ENCODE peak calls at places on chromosome 4, in seven cellular contexts. E, Y, P, W, D, G and L are unnamed samples.

GRCh38 chr4:7805533-7806079 is 134.1 kb downstream of the AFAP1 start:
- DNase-seq in P (no peak), D (no peak), E (peak; percentile 88), W (no peak), G (peak; percentile 92), Y (no peak), L (no peak)

GRCh38 chr4:27638163-27638915 is 777.7 kb downstream of the STIM2 start:
- DNase-seq in E (no peak), Y (no peak), G (no peak), D (no peak), W (no peak), P (no peak), L (no peak)

GRCh38 chr4:111601671-111602070 is 543.6 kb upstream of the FAM241A start:
- DNase-seq in P (no peak), G (no peak), W (no peak), E (no peak), Y (no peak), D (no peak), L (no peak)

GRCh38 chr4:152997771-152998487 is 61.8 kb downstream of the FHDC1 start:
- DNase-seq in W (no peak), E (peak; percentile 88), Y (peak; percentile 69), G (no peak), D (no peak), P (no peak), L (no peak)

GRCh38 chr4:153468587-153468986 is 2.4 kb downstream of the TMEM131L start:
- DNase-seq in E (no peak), W (no peak), D (peak; percentile 39), G (peak; percentile 49), Y (no peak), P (peak; percentile 44), L (peak; percentile 81)

GRCh38 chr4:10405672-10406071 is 51.6 kb downstream of the ZNF518B start:
- DNase-seq in Y (no peak), G (no peak), P (no peak), D (no peak), E (no peak), W (no peak), L (no peak)

GRCh38 chr4:2728221-2728620 is 27.9 kb downstream of the TNIP2 start:
- DNase-seq in G (no peak), Y (no peak), D (no peak), E (no peak), P (no peak), W (no peak), L (no peak)

GRCh38 chr4:114078636-114079035 is 99.2 kb upstream of the ARSJ start:
- DNase-seq in W (no peak), Y (no peak), G (no peak), D (no peak), P (no peak), E (no peak), L (no peak)

GRCh38 chr4:111283066-111283677 is 660.3 kb upstream of the PITX2 start:
- DNase-seq in D (peak; percentile 3), Y (peak; percentile 16), P (no peak), W (peak; percentile 21), E (peak; percentile 7), G (peak; percentile 65), L (peak; percentile 58)

GRCh38 chr4:76090241-76090691 is 15.8 kb downstream of the ART3 start:
- DNase-seq in Y (peak; percentile 65), W (no peak), G (peak; percentile 75), P (no peak), D (no peak), E (peak; percentile 52), L (peak; percentile 25)

GRCh38 chr4:151808120-151808529 is 47.3 kb upstream of the GATB start:
- DNase-seq in Y (peak; percentile 24), G (no peak), P (no peak), D (no peak), W (peak; percentile 18), E (no peak), L (no peak)

GRCh38 chr4:40016007-40016406 is 38.3 kb upstream of the PDS5A start:
- DNase-seq in D (no peak), Y (no peak), G (no peak), P (no peak), E (no peak), W (no peak), L (no peak)

GRCh38 chr4:139910106-139910505 is 243.9 kb downstream of the MAML3 start:
- DNase-seq in Y (no peak), D (no peak), W (no peak), G (no peak), P (no peak), E (no peak), L (no peak)

GRCh38 chr4:10289534-10289899 is 167.7 kb downstream of the ZNF518B start:
- DNase-seq in E (no peak), W (no peak), G (no peak), D (no peak), Y (no peak), P (no peak), L (no peak)

GRCh38 chr4:154911097-154911496 is 130.0 kb downstream of the RBM46 start:
- DNase-seq in P (no peak), W (no peak), G (peak; percentile 67), D (no peak), Y (no peak), E (no peak), L (no peak)

GRCh38 chr4:70177117-70177516 is 18.4 kb upstream of the ODAM start:
- DNase-seq in E (no peak), W (no peak), D (no peak), Y (no peak), P (no peak), G (no peak), L (no peak)
- H3K4me3 ChIP-seq in E (no peak overlapping the region), W (no peak overlapping the region), D (no peak overlapping the region), Y (no peak overlapping the region), P (no peak overlapping the region), G (no peak overlapping the region), L (no peak overlapping the region)

GRCh38 chr4:185774076-185774731 is 37.8 kb downstream of the SORBS2 start:
- DNase-seq in P (no peak), E (no peak), W (no peak), D (no peak), Y (no peak), G (peak; percentile 25), L (no peak)

GRCh38 chr4:185775792-185776555 is 36.0 kb downstream of the SORBS2 start:
- DNase-seq in G (no peak), P (no peak), Y (no peak), E (no peak), D (no peak), W (no peak), L (no peak)

GRCh38 chr4:185773419-185773818 is 38.6 kb downstream of the SORBS2 start:
- DNase-seq in W (peak; percentile 51), P (no peak), G (no peak), E (no peak), D (no peak), Y (no peak), L (no peak)

GRCh38 chr4:185772391-185773093 is 39.5 kb downstream of the SORBS2 start:
- DNase-seq in P (no peak), G (no peak), E (no peak), Y (no peak), D (no peak), W (no peak), L (no peak)

GRCh38 chr4:185774815-185775684 is 36.9 kb downstream of the SORBS2 start:
- DNase-seq in G (peak; percentile 90), E (no peak), W (no peak), Y (no peak), P (no peak), D (no peak), L (no peak)
- H3K4me3 ChIP-seq in G (peak overlapping the region; percentile 72), E (no peak overlapping the region), W (peak overlapping the region; percentile 50), Y (no peak overlapping the region), P (no peak overlapping the region), D (no peak overlapping the region), L (no peak overlapping the region)

GRCh38 chr4:122622400-122622799 is 1.5 kb upstream of the IL21 start:
- DNase-seq in P (no peak), Y (no peak), G (no peak), W (no peak), E (no peak), D (no peak), L (no peak)

GRCh38 chr4:122617597-122618593 is 3.0 kb downstream of the IL21 start:
- DNase-seq in P (no peak), W (no peak), Y (no peak), D (no peak), E (no peak), G (peak; percentile 15), L (no peak)

GRCh38 chr4:122619583-122619982 is 1.3 kb downstream of the IL21 start:
- DNase-seq in P (no peak), D (no peak), G (no peak), W (no peak), Y (no peak), E (no peak), L (no peak)

GRCh38 chr4:122623637-122624036 is 2.8 kb upstream of the IL21 start:
- DNase-seq in E (no peak), W (no peak), Y (no peak), G (no peak), P (no peak), D (no peak), L (no peak)

DNA sequence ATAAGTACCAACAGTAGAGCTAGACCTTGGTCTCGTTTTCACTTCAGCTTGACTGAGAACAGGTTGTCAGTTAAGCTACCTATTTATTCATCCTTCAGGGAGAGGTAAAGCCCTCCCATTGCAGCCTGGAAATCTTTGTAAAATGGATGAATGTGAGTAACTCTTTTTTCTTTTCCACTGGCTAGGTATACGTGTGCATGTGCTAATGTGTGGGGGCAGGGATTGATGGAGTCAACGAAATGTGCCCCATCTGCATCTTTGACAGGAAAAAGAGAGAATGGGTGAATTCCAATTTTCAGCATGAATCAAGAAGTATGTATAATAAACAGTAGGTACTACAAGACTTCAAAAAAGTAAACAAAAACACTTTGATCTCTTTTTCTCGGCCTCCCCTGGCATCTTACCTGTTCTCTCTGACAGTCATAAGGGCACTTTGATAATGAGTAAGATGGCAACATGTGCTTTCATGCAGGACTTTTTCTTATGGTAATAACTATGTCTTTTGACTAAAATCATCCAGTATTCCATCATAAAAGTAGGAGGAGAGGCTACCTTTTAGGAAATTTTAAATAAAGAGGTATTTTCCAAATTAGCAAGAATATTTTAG is at the start of gene IL21:
- DNase-seq in G (no peak), D (no peak), W (no peak), P (no peak), E (no peak), Y (no peak), L (no peak)
- H3K4me3 ChIP-seq in G (no peak within 1 kb of the TSS), D (no peak within 1 kb of the TSS), W (no peak within 1 kb of the TSS), P (no peak within 1 kb of the TSS), E (no peak within 1 kb of the TSS), Y (no peak within 1 kb of the TSS), L (no peak within 1 kb of the TSS)

DNA sequence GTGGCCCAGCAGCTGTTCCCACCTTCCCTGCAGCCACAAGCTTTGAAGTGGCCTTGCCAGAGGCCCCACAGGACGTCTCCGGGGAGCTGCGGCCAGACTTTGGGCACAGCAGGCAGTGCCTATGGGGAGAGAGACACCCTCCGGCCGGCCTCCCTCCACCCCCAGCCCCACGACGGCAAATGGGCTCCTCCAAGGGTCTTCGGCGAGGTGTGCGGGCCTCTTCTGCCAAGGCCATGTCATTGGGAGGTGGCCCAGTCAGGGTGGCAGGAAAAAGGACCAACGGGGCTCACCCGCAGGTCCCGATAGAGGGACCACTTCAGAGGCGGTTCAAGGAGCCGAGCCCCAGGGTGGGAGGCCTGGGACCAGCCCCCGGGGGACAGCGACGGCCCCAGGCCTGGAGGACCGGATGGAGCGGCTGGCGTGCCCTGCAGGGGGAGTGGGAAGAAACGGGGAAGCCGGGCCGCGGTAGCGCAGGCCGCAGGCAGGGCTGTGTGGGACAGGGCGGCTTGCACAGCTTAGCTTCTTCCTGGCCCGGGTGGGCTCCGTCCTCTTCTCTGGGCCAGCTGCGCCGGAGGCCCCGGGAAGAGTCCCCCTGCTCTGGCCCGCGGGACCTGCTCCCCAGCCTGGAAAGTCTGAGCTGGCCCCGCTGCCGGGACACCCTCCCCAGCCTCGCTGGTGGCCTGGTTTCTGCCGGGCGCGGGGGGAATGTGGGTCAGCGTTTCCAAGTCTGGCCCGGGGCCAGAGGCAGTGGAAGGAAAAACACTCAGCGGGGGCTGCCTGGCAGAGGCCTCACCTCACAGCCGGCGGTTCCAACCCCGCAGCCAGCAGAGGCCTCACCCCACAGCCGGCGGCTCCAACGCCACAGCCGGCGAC is 21.9 kb upstream of the SPON2 start:
- DNase-seq in P (no peak), G (no peak), W (peak; percentile 82), Y (no peak), E (no peak), D (no peak), L (peak; percentile 42)
- H3K4me3 ChIP-seq in P (no peak overlapping the region), G (peak overlapping the region; percentile 61), W (peak overlapping the region; percentile 28), Y (no peak overlapping the region), E (no peak overlapping the region), D (no peak overlapping the region), L (peak overlapping the region; percentile 11)